ENCODE peak calls at places on chromosome 3, in ten cellular contexts. O, Q, U, G, C, L, B, K, V and A are unnamed samples.

GRCh38 chr3:195226445-195226844 is 44.5 kb downstream of the XXYLT1 start:
- DNase-seq in K (no peak), G (no peak), B (no peak), U (no peak), C (peak; percentile 4), O (no peak), V (peak; percentile 33), Q (no peak), L (no peak), A (no peak)

GRCh38 chr3:72044231-72044935 is 259.4 kb upstream of the PROK2 start:
- DNase-seq in O (no peak), C (no peak), B (no peak), Q (no peak), G (peak; percentile 94), K (no peak), V (no peak), U (no peak), L (no peak), A (no peak)

GRCh38 chr3:77536038-77536775 is 496.3 kb downstream of the ROBO2 start:
- DNase-seq in O (no peak), Q (no peak), V (no peak), C (no peak), U (no peak), G (peak; percentile 18), K (peak; percentile 14), L (no peak), B (no peak), A (no peak)

GRCh38 chr3:176376531-176376930 is 820.8 kb downstream of the TBL1XR1 start:
- DNase-seq in O (no peak), Q (no peak), C (no peak), B (no peak), V (no peak), G (no peak), L (no peak), K (no peak), U (no peak), A (no peak)

GRCh38 chr3:119911748-119912147 is 129.8 kb downstream of the NR1I2 start:
- DNase-seq in K (no peak), G (no peak), U (no peak), V (no peak), O (no peak), C (no peak), L (no peak), B (peak; percentile 13), Q (no peak), A (no peak)

GRCh38 chr3:195897853-195898415 is 10.4 kb downstream of the TNK2 start:
- DNase-seq in V (no peak), L (peak; percentile 18), B (no peak), G (no peak), K (no peak), U (no peak), Q (no peak), O (no peak), C (no peak), A (peak; percentile 42)

GRCh38 chr3:73536336-73536895 is 88.3 kb downstream of the PDZRN3 start:
- DNase-seq in V (no peak), C (no peak), Q (no peak), B (no peak), L (no peak), K (no peak), O (no peak), U (no peak), G (peak; percentile 22), A (no peak)

GRCh38 chr3:30354972-30355371 is 251.4 kb upstream of the TGFBR2 start:
- DNase-seq in L (no peak), G (no peak), V (no peak), Q (no peak), C (no peak), K (no peak), U (no peak), O (no peak), B (no peak), A (no peak)

GRCh38 chr3:124318014-124318413 is 326.1 kb upstream of the ROPN1 start:
- DNase-seq in U (no peak), V (no peak), Q (no peak), L (no peak), O (no peak), C (no peak), G (no peak), K (no peak), B (no peak), A (no peak)

GRCh38 chr3:171328419-171329082 is 131.7 kb downstream of the TNIK start:
- DNase-seq in O (no peak), B (peak; percentile 57), V (no peak), L (peak; percentile 56), C (no peak), Q (no peak), G (peak; percentile 25), K (peak; percentile 22), U (no peak), A (no peak)

GRCh38 chr3:126781889-126782491 is 78.0 kb downstream of the CHCHD6 start:
- DNase-seq in V (no peak), B (no peak), G (peak; percentile 95), U (no peak), C (peak; percentile 30), K (no peak), L (no peak), Q (no peak), O (no peak), A (no peak)

GRCh38 chr3:87320748-87321634 is 44.6 kb upstream of the POU1F1 start:
- DNase-seq in C (no peak), O (no peak), L (no peak), U (no peak), B (no peak), V (no peak), K (no peak), G (no peak), Q (no peak), A (no peak)

GRCh38 chr3:170440346-170440745 is 21.7 kb downstream of the CLDN11 start:
- DNase-seq in U (no peak), B (no peak), V (no peak), L (no peak), K (no peak), O (no peak), Q (no peak), G (no peak), C (no peak), A (no peak)

GRCh38 chr3:63370094-63370493 is 92.0 kb downstream of the SYNPR start:
- DNase-seq in U (no peak), C (no peak), L (no peak), G (no peak), Q (no peak), B (no peak), K (no peak), O (no peak), V (no peak), A (no peak)

GRCh38 chr3:123150449-123150954 is 51.2 kb upstream of the SEC22A start:
- DNase-seq in U (no peak), K (no peak), G (no peak), L (peak; percentile 72), C (no peak), V (no peak), Q (no peak), O (no peak), B (no peak), A (peak; percentile 42)

GRCh38 chr3:68997887-68998286 is 15.6 kb downstream of the EOGT start:
- DNase-seq in U (no peak), L (no peak), V (no peak), G (no peak), O (no peak), Q (no peak), K (no peak), B (no peak), C (no peak), A (no peak)
- TF ChIP-seq CTCF in U (no peak), L (peak; percentile 1), V (no peak), G (no peak), O (no peak), Q (no peak), K (no peak), B (no peak), C (no peak), A (peak; percentile 40)

GRCh38 chr3:130893240-130894129 is at the start of gene ATP2C1:
- DNase-seq in G (peak; percentile 94), K (peak; percentile 95), Q (peak; percentile 98), L (peak; percentile 97), U (peak; percentile 91), O (peak; percentile 91), V (peak; percentile 95), C (peak; percentile 95), B (peak; percentile 98), A (peak; percentile 99)
- TF ChIP-seq CTCF in G (peak; percentile 2), K (peak; percentile 2), Q (no peak), L (no peak), U (peak; percentile 74), O (peak; percentile 69), V (no peak), C (no peak), B (no peak), A (peak; percentile 76)

DNA sequence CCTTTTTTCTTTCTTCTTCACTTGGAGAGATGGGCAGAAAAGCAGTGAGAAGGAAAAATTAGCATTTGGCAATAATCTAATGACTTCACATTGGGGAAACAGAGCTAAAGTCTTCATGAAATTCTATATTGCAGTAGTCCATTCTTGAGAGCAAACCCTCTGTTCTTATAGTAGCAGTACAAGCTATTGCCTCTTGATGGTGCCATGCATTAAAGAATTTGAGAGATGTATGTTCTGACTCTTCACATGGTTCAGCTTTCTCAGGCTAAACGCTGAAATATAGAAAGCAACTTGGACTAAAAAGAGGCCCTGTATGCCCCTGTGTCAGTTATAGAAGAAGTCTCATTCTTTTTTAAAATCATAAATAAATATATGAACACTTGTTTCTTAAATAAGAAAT is 36.0 kb downstream of the PHLDB2 start:
- DNase-seq in Q (no peak), L (no peak), U (no peak), B (no peak), C (no peak), V (no peak), G (peak; percentile 65), K (no peak), O (no peak), A (no peak)
- TF ChIP-seq CTCF in Q (no peak), L (peak; percentile 39), U (peak; percentile 51), B (no peak), C (no peak), V (no peak), G (peak; percentile 71), K (no peak), O (no peak), A (peak; percentile 71)

DNA sequence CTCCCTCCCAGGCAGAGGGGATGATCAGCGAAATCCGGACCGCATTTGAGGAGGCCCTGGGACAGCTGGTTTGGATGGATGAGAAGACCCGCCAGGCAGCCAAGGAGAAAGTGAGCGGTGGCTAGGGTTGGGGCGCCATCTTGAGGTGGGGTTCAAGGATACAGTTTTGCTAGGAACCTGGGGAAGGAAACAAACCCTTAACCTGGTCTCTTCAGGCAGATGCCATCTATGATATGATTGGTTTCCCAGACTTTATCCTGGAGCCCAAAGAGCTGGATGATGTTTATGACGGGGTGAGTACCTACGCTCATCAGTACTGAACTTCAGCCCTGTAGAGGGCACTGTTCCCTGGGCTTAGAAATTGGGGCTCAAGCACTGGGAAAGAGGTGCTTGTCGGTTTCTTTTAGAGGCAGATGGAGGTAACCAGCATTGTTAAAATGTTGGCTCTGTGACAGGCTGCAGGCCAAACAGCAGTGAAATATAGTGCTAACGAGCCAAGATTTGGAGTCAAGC is 9.6 kb upstream of the PSMD2 start:
- DNase-seq in C (no peak), K (peak; percentile 88), V (no peak), O (no peak), Q (no peak), B (peak; percentile 60), G (peak; percentile 39), L (peak; percentile 79), U (no peak), A (peak; percentile 56)
- TF ChIP-seq CTCF in C (peak; percentile 20), K (peak; percentile 52), V (peak; percentile 20), O (peak; percentile 23), Q (peak; percentile 26), B (peak; percentile 73), G (peak; percentile 69), L (peak; percentile 78), U (peak; percentile 83), A (peak; percentile 86)